ENCODE peak calls at places on chromosomes 16 and 17, in five cellular contexts. F is CD8-positive, alpha-beta T cell; P is lung; X is CD4-positive, alpha-beta T cell; K is SJCRH30. D is an unnamed sample.
A peak's percentile ranks its signal among the peaks of the same experiment; 100 is the strongest.

GRCh38 chr16:29743827-29744531 is 1.8 kb downstream of the C16orf54 start:
- DNase-seq in K (no peak), P (no peak), F (peak; percentile 35), X (no peak), D (no peak)

GRCh38 chr17:40328386-40328766 is 19.4 kb downstream of the RARA start:
- DNase-seq in P (no peak), X (no peak), F (no peak), K (no peak), D (no peak)

GRCh38 chr17:16406742-16407674 is 8.4 kb upstream of the TRPV2 start:
- DNase-seq in X (no peak), K (no peak), P (no peak), F (no peak), D (no peak)

GRCh38 chr16:2487517-2487842 is 12.6 kb downstream of the TBC1D24 start:
- DNase-seq in X (no peak), P (no peak), F (no peak), K (no peak), D (no peak)

GRCh38 chr17:41098476-41098875 is 534 bp upstream of the KRTAP4-8 start:
- DNase-seq in X (no peak), P (no peak), K (no peak), F (no peak), D (no peak)

GRCh38 chr16:74111583-74111982 is 185.0 kb upstream of the PSMD7 start:
- DNase-seq in P (no peak), X (no peak), K (peak; percentile 12), F (no peak), D (peak; percentile 11)

GRCh38 chr17:68106085-68106484 is 70.5 kb downstream of the KPNA2 start:
- DNase-seq in F (no peak), K (no peak), P (no peak), X (no peak), D (peak; percentile 20)

GRCh38 chr17:78252111-78252634 is 20.7 kb downstream of the TMEM235 start:
- DNase-seq in K (no peak), X (peak; percentile 81), F (peak; percentile 70), P (no peak), D (peak; percentile 92)

GRCh38 chr17:49705254-49705653 is 2.5 kb downstream of the SLC35B1 start:
- DNase-seq in K (no peak), F (no peak), X (no peak), P (no peak), D (no peak)

GRCh38 chr17:28467456-28468025 is 5.9 kb upstream of the SLC13A2 start:
- DNase-seq in K (no peak), P (no peak), F (no peak), X (no peak), D (no peak)

GRCh38 chr17:11490171-11490760 is 108.0 kb upstream of the DNAH9 start:
- DNase-seq in P (no peak), K (no peak), F (no peak), X (no peak), D (no peak)
- H3K27ac ChIP-seq in P (no peak overlapping the region), K (no peak overlapping the region), F (no peak overlapping the region), X (no peak overlapping the region), D (no peak overlapping the region)

DNA sequence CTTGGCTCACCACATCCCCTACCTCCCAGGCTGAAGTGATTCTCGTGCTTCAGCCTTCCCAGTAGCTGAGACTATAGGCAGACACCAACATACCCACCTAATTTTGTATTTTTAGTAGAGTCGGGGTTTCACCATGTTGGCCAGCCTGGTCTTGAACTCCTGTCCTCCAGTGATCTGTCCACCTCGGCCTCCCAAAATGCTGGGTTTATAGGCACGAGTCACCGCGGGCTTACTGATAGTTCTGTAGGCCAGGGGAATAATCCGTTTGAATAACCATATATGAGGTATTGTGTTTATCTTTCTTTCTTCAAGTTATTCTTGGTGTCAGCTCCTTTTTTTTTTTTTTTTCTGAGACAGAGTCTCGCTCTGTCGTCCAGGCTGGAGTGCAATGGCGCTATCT is 7.7 kb downstream of the FAM234A start:
- DNase-seq in K (no peak), F (no peak), X (no peak), P (no peak), D (no peak)
- H3K27ac ChIP-seq in K (no peak overlapping the region), F (no peak overlapping the region), X (no peak overlapping the region), P (no peak overlapping the region), D (no peak overlapping the region)

GRCh38 chr17:77234695-77235094 is 93.9 kb downstream of the SEC14L1 start:
- DNase-seq in K (no peak), X (no peak), F (no peak), P (no peak), D (no peak)

GRCh38 chr17:77237232-77238008 is 96.7 kb downstream of the SEC14L1 start:
- DNase-seq in F (no peak), P (no peak), K (no peak), X (no peak), D (no peak)

GRCh38 chr17:77233635-77234334 is 93.0 kb downstream of the SEC14L1 start:
- DNase-seq in F (no peak), X (no peak), P (no peak), K (peak; percentile 84), D (no peak)

GRCh38 chr17:77233127-77233526 is 92.4 kb downstream of the SEC14L1 start:
- DNase-seq in X (no peak), F (no peak), P (no peak), K (no peak), D (no peak)

GRCh38 chr17:77235370-77236080 is 94.8 kb downstream of the SEC14L1 start:
- DNase-seq in X (no peak), F (no peak), P (peak; percentile 56), K (peak; percentile 55), D (no peak)
- H3K27ac ChIP-seq in X (no peak overlapping the region), F (no peak overlapping the region), P (peak overlapping the region; percentile 84), K (no peak overlapping the region), D (no peak overlapping the region)

GRCh38 chr16:14483819-14484385 is 146.2 kb downstream of the PARN start:
- DNase-seq in X (no peak), K (peak; percentile 9), F (no peak), P (no peak), D (no peak)

GRCh38 chr16:14487579-14487978 is 142.5 kb downstream of the PARN start:
- DNase-seq in F (no peak), X (no peak), P (no peak), K (no peak), D (peak; percentile 12)

GRCh38 chr16:14485811-14486519 is 144.1 kb downstream of the PARN start:
- DNase-seq in F (no peak), K (no peak), P (no peak), X (no peak), D (no peak)

GRCh38 chr16:14486520-14487303 is 143.3 kb downstream of the PARN start:
- DNase-seq in X (no peak), P (peak; percentile 83), F (no peak), K (peak; percentile 78), D (no peak)

DNA sequence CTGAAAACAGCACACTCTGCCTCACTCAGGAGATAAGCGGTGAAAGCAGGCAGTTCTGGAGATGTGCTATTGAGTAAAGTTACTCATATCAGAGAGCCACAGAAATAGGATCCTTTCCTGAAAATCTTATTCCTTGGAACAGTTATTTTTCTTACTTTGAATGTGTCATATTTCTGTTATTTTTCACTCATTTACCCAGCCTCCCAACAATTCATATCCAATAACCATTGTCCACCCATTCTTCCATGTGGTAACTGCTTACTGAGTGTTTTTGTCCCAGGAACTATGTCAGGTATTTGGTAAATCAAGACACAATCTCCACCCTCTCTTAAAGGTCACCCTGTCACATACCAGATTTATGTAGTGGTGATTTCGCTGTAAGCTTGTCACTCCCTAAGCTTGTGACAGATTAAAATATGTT is 144.9 kb downstream of the PARN start:
- DNase-seq in P (no peak), K (no peak), F (no peak), X (no peak), D (no peak)
- H3K27ac ChIP-seq in P (no peak overlapping the region), K (no peak overlapping the region), F (no peak overlapping the region), X (no peak overlapping the region), D (no peak overlapping the region)